ENCODE peak calls at places on chromosomes 5 and 9, in nine cellular contexts. B is transverse colon, X is sigmoid colon, N is ovary, C is A549, D is stomach, S is SK-N-SH, V is GM12878, R is esophagus muscularis mucosa. O is an unnamed sample.

GRCh38 chr9:22244141-22245011 is 202.2 kb upstream of the DMRTA1 start:
- DNase-seq in X (no peak), R (no peak), V (no peak), S (no peak), D (peak), C (peak), N (peak), B (peak), O (no peak)

GRCh38 chr5:55232194-55232984 is 1.0 kb downstream of the CCNO start:
- DNase-seq in S (peak), D (peak), R (peak), B (peak), V (no peak), C (peak), X (no peak), N (peak), O (no peak)

GRCh38 chr9:137452761-137453642 is 6.1 kb downstream of the NSMF start:
- DNase-seq in S (no peak), R (no peak), V (no peak), B (peak), D (no peak), X (peak), N (peak), C (no peak), O (no peak)

GRCh38 chr9:95341262-95342011 is 23.9 kb upstream of the FANCC start:
- DNase-seq in X (no peak), N (no peak), S (no peak), B (no peak), V (no peak), R (peak), C (no peak), D (no peak), O (no peak)

GRCh38 chr5:80665057-80665456 is 10.3 kb upstream of the DHFR start:
- DNase-seq in R (no peak), V (no peak), C (no peak), D (no peak), X (no peak), N (no peak), B (no peak), S (no peak), O (no peak)

GRCh38 chr5:127951791-127952190 is 131.8 kb upstream of the SLC12A2 start:
- DNase-seq in S (no peak), C (no peak), V (no peak), B (no peak), X (no peak), D (no peak), R (peak), N (no peak), O (no peak)

GRCh38 chr9:100281069-100281468 is 71.7 kb downstream of the TEX10 start:
- DNase-seq in X (no peak), D (no peak), C (no peak), N (no peak), V (no peak), B (no peak), R (no peak), S (no peak), O (no peak)

GRCh38 chr5:72842816-72843215 is 26.4 kb downstream of the TNPO1 start:
- DNase-seq in C (peak), V (no peak), S (no peak), D (no peak), B (peak), N (no peak), X (no peak), R (no peak), O (no peak)

GRCh38 chr5:153903321-153903720 is 135.4 kb downstream of the FAM114A2 start:
- DNase-seq in N (no peak), C (no peak), X (no peak), B (no peak), D (no peak), V (no peak), S (no peak), R (no peak), O (no peak)

GRCh38 chr5:169354921-169355320 is 54.0 kb upstream of the SLIT3 start:
- DNase-seq in R (no peak), D (no peak), B (no peak), V (no peak), N (no peak), X (no peak), C (no peak), S (no peak), O (no peak)

GRCh38 chr5:174720612-174721521 is 3.5 kb upstream of the MSX2 start:
- DNase-seq in N (no peak), S (peak), V (no peak), B (no peak), R (no peak), D (no peak), X (peak), C (no peak), O (no peak)

GRCh38 chr9:121285835-121286687 is 18.1 kb downstream of the GSN start:
- DNase-seq in N (peak), X (peak), R (no peak), C (no peak), B (peak), S (no peak), V (no peak), D (peak), O (peak)

GRCh38 chr9:33310748-33311147 is 20.4 kb downstream of the NFX1 start:
- DNase-seq in S (no peak), B (no peak), C (no peak), X (no peak), N (no peak), R (no peak), V (no peak), D (no peak), O (no peak)
- TF ChIP-seq EP300 in S (no peak), B (no peak), C (no peak), X (no peak), N (no peak), R (no peak), V (no peak), D (no peak), O (no peak)

GRCh38 chr9:132973166-132973565 is 5.3 kb upstream of the GFI1B start:
- DNase-seq in D (no peak), X (no peak), B (no peak), R (no peak), C (no peak), N (no peak), V (no peak), S (no peak), O (no peak)

GRCh38 chr9:132965478-132965877 is 13.0 kb upstream of the GFI1B start:
- DNase-seq in B (no peak), S (no peak), D (no peak), R (no peak), V (no peak), N (no peak), C (no peak), X (no peak), O (no peak)

GRCh38 chr9:132973713-132974112 is 4.8 kb upstream of the GFI1B start:
- DNase-seq in C (peak), D (no peak), N (no peak), B (no peak), V (no peak), X (no peak), R (no peak), S (peak), O (no peak)

DNA sequence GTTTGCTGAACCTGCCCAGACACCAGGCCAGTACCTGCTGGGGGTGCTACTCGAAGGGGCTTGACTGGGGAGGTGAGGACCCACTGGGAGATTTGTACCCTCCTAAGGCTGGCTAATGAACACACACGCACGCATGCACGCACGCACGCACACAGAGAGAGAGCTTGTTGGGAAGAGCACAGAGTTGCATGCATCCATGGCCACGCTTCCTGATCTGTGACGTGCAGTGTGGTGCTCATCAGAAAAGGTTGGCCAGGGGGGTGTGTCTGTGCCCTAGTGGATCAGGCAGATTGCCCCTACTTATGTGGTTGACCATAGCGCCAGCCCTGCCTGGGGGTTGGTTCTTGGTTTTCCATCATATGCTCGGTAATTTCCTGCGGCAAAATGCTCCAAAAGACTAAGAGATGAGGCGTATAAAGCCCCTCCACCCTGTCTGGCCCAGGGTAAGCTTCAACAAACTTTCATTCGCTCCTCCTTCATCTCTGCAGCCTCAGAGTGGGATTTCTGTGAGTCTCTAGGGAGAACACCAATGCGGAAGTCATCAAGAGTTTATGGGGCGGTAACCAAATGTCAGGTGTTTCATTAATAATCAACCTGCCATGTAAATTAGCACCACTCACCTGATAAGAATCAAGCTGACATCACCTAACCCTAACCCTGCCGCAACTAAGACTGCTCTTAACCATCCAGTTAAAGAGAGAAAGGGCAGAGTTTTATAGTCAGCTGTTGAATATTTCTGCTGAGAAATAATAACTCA is 8.0 kb upstream of the GFI1B start:
- DNase-seq in D (no peak), S (no peak), R (no peak), N (no peak), V (no peak), B (no peak), C (no peak), X (no peak), O (no peak)
- TF ChIP-seq EP300 in D (no peak), S (no peak), R (no peak), N (no peak), V (no peak), B (no peak), C (no peak), X (no peak), O (no peak)

GRCh38 chr9:105871547-105871946 is 177.2 kb downstream of the TMEM38B start:
- DNase-seq in D (no peak), X (no peak), N (no peak), B (no peak), C (no peak), R (peak), S (no peak), V (no peak), O (no peak)
- TF ChIP-seq EP300 in D (no peak), X (no peak), N (no peak), B (no peak), C (no peak), R (no peak), S (no peak), V (no peak), O (no peak)

GRCh38 chr5:106489004-106489403 is 1181.7 kb downstream of the EFNA5 start:
- DNase-seq in C (no peak), D (no peak), N (no peak), R (no peak), B (no peak), X (no peak), S (no peak), V (no peak), O (no peak)
- TF ChIP-seq EP300 in C (no peak), D (no peak), N (no peak), R (no peak), B (no peak), X (no peak), S (no peak), V (no peak), O (no peak)

GRCh38 chr5:145811834-145812625 is 23.1 kb downstream of the PRELID2 start:
- DNase-seq in D (no peak), R (peak), C (no peak), S (no peak), X (no peak), N (no peak), V (no peak), B (no peak), O (no peak)
- TF ChIP-seq EP300 in D (no peak), R (no peak), C (no peak), S (no peak), X (no peak), N (no peak), V (no peak), B (no peak), O (no peak)

GRCh38 chr5:35442916-35443639 is 174.6 kb upstream of the SPEF2 start:
- DNase-seq in D (no peak), C (no peak), R (no peak), N (no peak), X (no peak), B (no peak), S (no peak), V (no peak), O (no peak)
- TF ChIP-seq EP300 in D (no peak), C (no peak), R (no peak), N (no peak), X (no peak), B (no peak), S (no peak), V (no peak), O (no peak)

GRCh38 chr5:59621477-59621876 is 272.0 kb downstream of the PDE4D start:
- DNase-seq in R (no peak), B (no peak), N (no peak), V (no peak), S (no peak), D (no peak), C (no peak), X (no peak), O (no peak)
- TF ChIP-seq EP300 in R (no peak), B (no peak), N (no peak), V (no peak), S (no peak), D (no peak), C (no peak), X (no peak), O (no peak)

GRCh38 chr5:171595801-171596231 is 176.4 kb downstream of the FGF18 start:
- DNase-seq in X (no peak), N (no peak), S (no peak), C (no peak), B (no peak), D (no peak), V (no peak), R (no peak), O (no peak)
- TF ChIP-seq EP300 in X (no peak), N (no peak), S (peak), C (no peak), B (no peak), D (no peak), V (no peak), R (no peak), O (no peak)

DNA sequence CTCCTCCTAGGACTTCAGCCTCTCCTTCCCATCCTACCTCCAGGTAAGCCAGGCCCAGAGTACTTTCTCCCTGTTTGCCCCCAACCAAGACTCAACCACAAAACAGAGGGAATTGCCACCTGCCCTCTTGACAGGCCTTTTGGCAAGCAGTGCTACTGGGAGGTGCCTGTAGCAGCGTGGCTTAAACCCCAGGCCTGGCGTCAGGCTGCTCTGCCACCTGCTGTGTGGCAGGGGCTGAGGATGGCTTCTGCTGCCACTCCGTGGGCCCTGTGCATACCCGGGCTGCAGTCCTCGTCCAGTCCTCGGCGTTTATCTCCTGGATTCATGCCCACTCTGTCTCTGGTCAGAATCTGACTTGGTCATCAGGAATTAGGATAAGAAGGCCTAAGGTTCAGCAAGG is 163.1 kb downstream of the PAX5 start:
- DNase-seq in S (no peak), D (peak), X (peak), V (no peak), N (no peak), B (peak), R (no peak), C (no peak), O (no peak)
- TF ChIP-seq EP300 in S (no peak), D (no peak), X (no peak), V (no peak), N (no peak), B (no peak), R (no peak), C (no peak), O (no peak)

GRCh38 chr5:948472-949274 is 56.0 kb downstream of the TRIP13 start:
- DNase-seq in B (no peak), N (no peak), X (no peak), V (no peak), R (no peak), D (no peak), S (no peak), C (no peak), O (peak)
- TF ChIP-seq EP300 in B (no peak), N (no peak), X (no peak), V (no peak), R (no peak), D (no peak), S (no peak), C (no peak), O (no peak)